ENCODE peak calls at places on chromosome 22, in four cellular contexts. Q is activated CD4-positive, alpha-beta T cell treated with anti-CD3 and anti-CD28 coated beads, Interleukin-2, amount 50 U/mL, for 24 hours; G is Calu3; X is neural progenitor cell. U is an unnamed sample.

GRCh38 chr22:26679003-26679629 is 21.7 kb downstream of the MIAT start:
- DNase-seq in Q (peak), G (peak), X (peak), U (peak)

GRCh38 chr22:24159650-24160049 is 21.6 kb upstream of the SUSD2 start:
- DNase-seq in Q (no peak), G (no peak), X (no peak), U (no peak)

GRCh38 chr22:35742342-35743100 is 24.8 kb downstream of the APOL5 start:
- DNase-seq in Q (no peak), G (no peak), X (no peak), U (no peak)

GRCh38 chr22:49548356-49549202 is 279.1 kb downstream of the BRD1 start:
- DNase-seq in Q (no peak), G (peak), X (peak), U (no peak)

GRCh38 chr22:50298937-50299656 is 8.3 kb downstream of the PLXNB2 start:
- DNase-seq in Q (no peak), G (no peak), X (peak), U (no peak)

GRCh38 chr22:40385041-40385782 is 14.8 kb downstream of the SGSM3 start:
- DNase-seq in Q (peak), G (peak), X (no peak), U (no peak)

GRCh38 chr22:45262931-45263789 is 21.6 kb upstream of the UPK3A start:
- DNase-seq in Q (no peak), G (no peak), X (no peak), U (no peak)

GRCh38 chr22:27913162-27913741 is 5.8 kb downstream of the PITPNB start:
- DNase-seq in Q (no peak), G (no peak), X (no peak), U (no peak)

GRCh38 chr22:24183321-24184031 is 2.2 kb downstream of the SUSD2 start:
- DNase-seq in Q (no peak), G (peak), X (no peak), U (no peak)